ENCODE peak calls at places on chromosome 6, in four cellular contexts. O is WTC11, Z is hepatocyte, Q is astrocyte of the spinal cord. T is an unnamed sample.

GRCh38 chr6:139336994-139337393 is 37.5 kb downstream of the CITED2 start:
- DNase-seq in O (no peak), Z (no peak), Q (no peak), T (no peak)

GRCh38 chr6:33975631-33976424 is 170.1 kb downstream of the GRM4 start:
- DNase-seq in O (peak), Z (no peak), Q (no peak), T (no peak)

GRCh38 chr6:20881365-20881764 is 347.1 kb downstream of the CDKAL1 start:
- DNase-seq in O (no peak), Z (no peak), Q (no peak), T (no peak)

GRCh38 chr6:96659084-96659845 is 96.3 kb downstream of the FHL5 start:
- DNase-seq in O (no peak), Z (no peak), Q (no peak), T (no peak)

GRCh38 chr6:2695464-2696095 is 55.1 kb downstream of the MYLK4 start:
- DNase-seq in O (no peak), Z (peak), Q (peak), T (no peak)

GRCh38 chr6:150417899-150418824 is 49.4 kb downstream of the IYD start:
- DNase-seq in O (no peak), Z (peak), Q (peak), T (peak)

GRCh38 chr6:168137024-168137423 is 58.0 kb upstream of the FRMD1 start:
- DNase-seq in O (no peak), Z (no peak), Q (no peak), T (no peak)

GRCh38 chr6:13248549-13248948 is 79.8 kb downstream of the TBC1D7 start:
- DNase-seq in O (no peak), Z (no peak), Q (no peak), T (no peak)

GRCh38 chr6:52491203-52492069 is 71.3 kb downstream of the EFHC1 start:
- DNase-seq in O (no peak), Z (no peak), Q (no peak), T (no peak)

GRCh38 chr6:135909737-135910387 is 58.4 kb downstream of the PDE7B start:
- DNase-seq in O (peak), Z (peak), Q (peak), T (peak)

GRCh38 chr6:156977527-156978291 is 200.5 kb downstream of the ARID1B start:
- DNase-seq in O (no peak), Z (no peak), Q (peak), T (no peak)

GRCh38 chr6:136079701-136080565 is 170.2 kb downstream of the MTFR2 start:
- DNase-seq in O (no peak), Z (no peak), Q (no peak), T (no peak)

GRCh38 chr6:26104457-26105108 is 17.4 kb downstream of the HFE start:
- DNase-seq in O (no peak), Z (peak), Q (no peak), T (peak)

GRCh38 chr6:105500693-105501092 is 97.8 kb upstream of the PREP start:
- DNase-seq in O (no peak), Z (no peak), Q (no peak), T (no peak)
- TF ChIP-seq CTCF in O (no peak), Z (no peak), Q (no peak), T (no peak)

GRCh38 chr6:31476515-31477139 is 21.3 kb upstream of the MICB start:
- DNase-seq in O (no peak), Z (no peak), Q (no peak), T (no peak)
- TF ChIP-seq CTCF in O (no peak), Z (no peak), Q (no peak), T (no peak)

GRCh38 chr6:23547851-23548250 is 578.2 kb upstream of the NRSN1 start:
- DNase-seq in O (no peak), Z (peak), Q (no peak), T (peak)
- TF ChIP-seq CTCF in O (no peak), Z (peak), Q (no peak), T (no peak)

GRCh38 chr6:39003072-39003471 is 45.5 kb upstream of the GLP1R start:
- DNase-seq in O (peak), Z (no peak), Q (no peak), T (peak)
- TF ChIP-seq CTCF in O (peak), Z (peak), Q (no peak), T (peak)

GRCh38 chr6:147756000-147756399 is 247.5 kb downstream of the SAMD5 start:
- DNase-seq in O (no peak), Z (no peak), Q (no peak), T (no peak)

GRCh38 chr6:147749331-147749730 is 240.8 kb downstream of the SAMD5 start:
- DNase-seq in O (no peak), Z (no peak), Q (no peak), T (no peak)

GRCh38 chr6:147750420-147750819 is 241.9 kb downstream of the SAMD5 start:
- DNase-seq in O (no peak), Z (no peak), Q (no peak), T (no peak)

GRCh38 chr6:147751232-147751631 is 242.7 kb downstream of the SAMD5 start:
- DNase-seq in O (no peak), Z (no peak), Q (no peak), T (no peak)

GRCh38 chr6:147752686-147753418 is 244.4 kb downstream of the SAMD5 start:
- DNase-seq in O (no peak), Z (peak), Q (no peak), T (no peak)
- TF ChIP-seq CTCF in O (no peak), Z (no peak), Q (no peak), T (no peak)

GRCh38 chr6:35216832-35217811 is 3.4 kb downstream of the SCUBE3 start:
- DNase-seq in O (no peak), Z (no peak), Q (no peak), T (no peak)

GRCh38 chr6:35216412-35216732 is 2.6 kb downstream of the SCUBE3 start:
- DNase-seq in O (no peak), Z (no peak), Q (no peak), T (no peak)

GRCh38 chr6:35213824-35214756 is at the start of gene SCUBE3:
- DNase-seq in O (peak), Z (peak), Q (peak), T (peak)

GRCh38 chr6:35214869-35215664 is 1.3 kb downstream of the SCUBE3 start:
- DNase-seq in O (no peak), Z (peak), Q (no peak), T (no peak)

DNA sequence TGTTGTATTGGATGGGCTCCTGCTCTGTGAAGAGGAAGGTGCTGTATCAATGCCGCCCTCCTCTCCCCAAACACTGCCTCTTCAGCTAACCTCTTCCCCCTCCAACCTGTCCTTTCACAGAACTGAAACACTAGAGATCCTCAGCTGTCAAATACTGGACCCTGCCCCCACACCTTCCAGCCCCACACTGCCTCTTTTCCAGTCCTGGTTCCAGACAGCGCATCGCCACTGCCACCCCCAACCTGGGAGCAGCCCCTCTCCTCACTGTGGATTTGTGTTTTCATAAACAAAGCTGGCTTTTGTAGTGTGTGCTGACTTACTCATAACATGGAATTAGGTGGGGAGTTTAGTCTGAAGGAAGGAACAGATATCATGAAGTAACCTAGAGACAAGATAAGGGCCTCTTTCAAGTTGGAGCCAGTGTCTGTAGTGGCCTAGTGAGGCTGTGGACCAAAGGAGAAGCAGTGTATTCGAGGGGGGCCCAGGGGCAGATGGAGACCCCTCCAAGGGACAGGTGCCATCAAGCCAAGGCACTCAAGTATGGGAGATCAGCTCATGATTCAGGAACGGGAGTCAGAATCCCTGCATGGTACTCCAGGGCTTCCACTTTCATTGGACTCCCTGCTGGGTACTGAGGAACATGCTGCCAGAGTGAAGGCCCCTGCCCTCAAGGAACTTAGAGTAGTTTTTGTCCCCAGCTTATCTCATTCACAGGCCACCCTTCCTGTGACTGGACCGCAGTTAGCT is 2.1 kb downstream of the SCUBE3 start:
- DNase-seq in O (no peak), Z (no peak), Q (no peak), T (no peak)
- TF ChIP-seq CTCF in O (no peak), Z (no peak), Q (no peak), T (no peak)

GRCh38 chr6:19024737-19025136 is 637.6 kb downstream of the RNF144B start:
- DNase-seq in O (peak), Z (peak), Q (peak), T (peak)
- TF ChIP-seq CTCF in O (peak), Z (peak), Q (peak), T (no peak)